ENCODE peak calls at places on chromosome 14, in six cellular contexts. F, W, G, D, H and E are unnamed samples. For H3K4me1, the result is how much of the 10 kb centered on the place peaks cover.

GRCh38 chr14:104687601-104688504 is 1.6 kb upstream of the INF2 start:
- DNase-seq in F (no peak), W (peak), G (peak), D (no peak), H (no peak), E (no peak)

GRCh38 chr14:104686624-104687517 is 2.5 kb upstream of the INF2 start:
- DNase-seq in F (no peak), W (no peak), G (no peak), D (no peak), H (no peak), E (no peak)

GRCh38 chr14:28152453-28153044 is 614.0 kb upstream of the FOXG1 start:
- DNase-seq in F (no peak), W (no peak), G (no peak), D (no peak), H (no peak), E (no peak)

GRCh38 chr14:22305563-22306127 is 283.4 kb downstream of the DAD1 start:
- DNase-seq in F (no peak), W (no peak), G (no peak), D (no peak), H (no peak), E (no peak)

GRCh38 chr14:103385994-103386491 is 828 bp downstream of the MARK3 start:
- DNase-seq in F (peak), W (peak), G (peak), D (peak), H (peak), E (peak)

GRCh38 chr14:77318006-77318553 is 2.6 kb downstream of the POMT2 start:
- DNase-seq in F (no peak), W (no peak), G (no peak), D (no peak), H (no peak), E (peak)

GRCh38 chr14:78566017-78566858 is 396.1 kb downstream of the NRXN3 start:
- DNase-seq in F (peak), W (peak), G (peak), D (peak), H (peak), E (no peak)

GRCh38 chr14:64973026-64973442 is 898 bp upstream of the RAB15 start:
- DNase-seq in F (no peak), W (no peak), G (no peak), D (no peak), H (no peak), E (peak)

GRCh38 chr14:95225251-95225887 is 68.0 kb upstream of the DICER1 start:
- DNase-seq in F (no peak), W (no peak), G (peak), D (no peak), H (no peak), E (no peak)

GRCh38 chr14:95228240-95228639 is 70.9 kb upstream of the DICER1 start:
- DNase-seq in F (no peak), W (no peak), G (no peak), D (no peak), H (no peak), E (no peak)

GRCh38 chr14:95227279-95227860 is 70.0 kb upstream of the DICER1 start:
- DNase-seq in F (no peak), W (no peak), G (peak), D (no peak), H (no peak), E (no peak)

GRCh38 chr14:95229749-95230148 is 72.4 kb upstream of the DICER1 start:
- DNase-seq in F (no peak), W (no peak), G (no peak), D (no peak), H (no peak), E (no peak)

DNA sequence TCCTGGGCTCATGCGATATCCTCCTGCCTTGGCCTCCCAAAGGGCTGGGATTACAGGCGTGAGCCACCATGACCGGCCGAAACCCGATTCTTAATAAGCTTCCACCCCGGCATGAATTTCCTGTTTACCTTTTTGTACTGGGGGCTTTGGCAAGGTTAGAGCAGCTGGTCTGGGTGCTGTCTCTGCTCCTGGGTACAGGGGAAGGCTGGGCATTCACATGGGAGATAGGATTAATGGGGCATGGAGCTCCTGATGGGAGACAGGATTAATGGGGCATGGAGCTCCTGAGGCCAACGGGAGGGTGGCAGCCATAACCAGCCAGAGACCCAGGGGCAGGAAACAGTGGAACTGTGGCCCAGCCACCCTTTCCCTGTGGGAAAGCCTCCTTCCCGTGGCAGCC is 69.5 kb upstream of the DICER1 start:
- DNase-seq in F (no peak), W (no peak), G (no peak), D (no peak), H (no peak), E (no peak)
- H3K4me1 ChIP-seq in F (under half), W (under half), G (half or more), D (under half), H (under half), E (under half)

GRCh38 chr14:101823081-101823480 is 61.6 kb downstream of the PPP2R5C start:
- DNase-seq in F (peak), W (no peak), G (no peak), D (no peak), H (no peak), E (no peak)
- H3K4me1 ChIP-seq in F (half or more), W (half or more), G (under half), D (half or more), H (under half), E (under half)

GRCh38 chr14:99181246-99181645 is 90.8 kb downstream of the BCL11B start:
- DNase-seq in F (no peak), W (no peak), G (no peak), D (no peak), H (no peak), E (no peak)
- H3K4me1 ChIP-seq in F (half or more), W (under half), G (under half), D (half or more), H (under half), E (under half)

GRCh38 chr14:89771251-89771650 is 183.3 kb downstream of the EFCAB11 start:
- DNase-seq in F (no peak), W (no peak), G (no peak), D (no peak), H (no peak), E (no peak)
- H3K4me1 ChIP-seq in F (under half), W (under half), G (under half), D (under half), H (under half), E (under half)

DNA sequence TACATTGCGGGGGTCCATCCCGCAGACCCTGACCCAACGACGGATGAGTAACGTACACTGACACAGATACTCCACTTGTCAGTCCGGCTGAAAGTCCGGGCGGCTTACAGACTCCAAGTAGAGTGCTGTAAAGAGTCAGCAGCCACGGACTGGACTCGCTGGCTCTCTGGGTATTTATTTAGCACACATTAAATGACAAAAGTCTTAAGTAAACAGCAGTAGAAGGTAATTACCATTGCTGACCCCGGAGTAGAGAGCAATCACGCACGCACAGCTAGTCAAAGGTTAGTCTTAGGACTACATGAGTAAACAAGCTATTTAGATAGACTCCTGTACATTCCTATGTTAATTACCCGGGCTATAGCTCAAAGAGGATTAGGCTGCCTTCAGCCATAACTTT is 780.9 kb downstream of the RPS29 start:
- DNase-seq in F (no peak), W (no peak), G (no peak), D (no peak), H (no peak), E (no peak)
- H3K4me1 ChIP-seq in F (under half), W (under half), G (under half), D (under half), H (under half), E (under half)

DNA sequence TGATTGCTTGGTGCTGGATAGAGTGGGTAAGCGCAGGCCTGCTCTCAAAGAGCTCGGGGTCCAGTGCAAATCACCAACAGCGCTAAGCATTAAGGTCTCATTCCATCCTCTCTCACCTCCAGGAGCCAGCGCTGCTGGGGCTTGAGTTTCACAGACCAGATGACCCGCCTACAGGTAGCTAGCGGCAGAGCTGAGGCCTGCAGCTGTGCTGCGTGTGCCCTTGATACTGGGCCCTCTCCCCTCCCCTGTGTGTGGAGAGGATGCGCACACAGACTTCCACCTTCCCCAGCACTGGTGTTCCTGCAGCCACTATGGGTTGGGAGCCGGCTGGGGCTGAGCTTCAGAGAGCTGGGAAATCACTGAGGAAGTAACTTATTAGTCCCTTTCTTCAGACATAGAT is 149.9 kb downstream of the CALM1 start:
- DNase-seq in F (no peak), W (peak), G (no peak), D (no peak), H (no peak), E (no peak)
- H3K4me1 ChIP-seq in F (under half), W (under half), G (under half), D (under half), H (under half), E (under half)